ENCODE peak calls at places on chromosomes 12 and 14, in ten cellular contexts. One of them, this sample, is unnamed.
A peak's percentile ranks its signal among the peaks of the same experiment; 100 is the strongest.

GRCh38 chr14:32808574-32809098 is 130.0 kb upstream of the NPAS3 start:
- DNase-seq in NCI-H1092: peak; percentile 85
- DNase-seq in Right ventricle myocardium superior: no peak
- DNase-seq in GM10248: no peak
- DNase-seq in cardiac septum: no peak
- DNase-seq in GM12864: no peak
- DNase-seq in left colon: no peak
- DNase-seq in mesenchymal stem cell: no peak
- DNase-seq in OCI-LY7: no peak
- DNase-seq in tibial artery: no peak
- DNase-seq in this sample: no peak

GRCh38 chr12:6193853-6194815 is 6.1 kb upstream of the CD9 start:
- DNase-seq in NCI-H1092: no peak
- DNase-seq in Right ventricle myocardium superior: no peak
- DNase-seq in GM10248: no peak
- DNase-seq in cardiac septum: no peak
- DNase-seq in GM12864: no peak
- DNase-seq in left colon: peak; percentile 67
- DNase-seq in mesenchymal stem cell: peak; percentile 44
- DNase-seq in OCI-LY7: peak; percentile 57
- DNase-seq in tibial artery: no peak
- DNase-seq in this sample: no peak

GRCh38 chr12:77382096-77382742 is 316.9 kb upstream of the E2F7 start:
- DNase-seq in NCI-H1092: no peak
- DNase-seq in Right ventricle myocardium superior: no peak
- DNase-seq in GM10248: no peak
- DNase-seq in cardiac septum: no peak
- DNase-seq in GM12864: no peak
- DNase-seq in left colon: no peak
- DNase-seq in mesenchymal stem cell: no peak
- DNase-seq in OCI-LY7: no peak
- DNase-seq in tibial artery: no peak
- DNase-seq in this sample: no peak

GRCh38 chr12:510071-510825 is 50.5 kb downstream of the B4GALNT3 start:
- DNase-seq in NCI-H1092: no peak
- DNase-seq in Right ventricle myocardium superior: no peak
- DNase-seq in GM10248: no peak
- DNase-seq in cardiac septum: peak; percentile 64
- DNase-seq in GM12864: no peak
- DNase-seq in left colon: peak; percentile 87
- DNase-seq in mesenchymal stem cell: no peak
- DNase-seq in OCI-LY7: no peak
- DNase-seq in tibial artery: no peak
- DNase-seq in this sample: no peak

GRCh38 chr12:3041558-3042164 is 35.5 kb upstream of the TSPAN9 start:
- DNase-seq in NCI-H1092: peak; percentile 70
- DNase-seq in Right ventricle myocardium superior: no peak
- DNase-seq in GM10248: peak; percentile 87
- DNase-seq in cardiac septum: no peak
- DNase-seq in GM12864: peak; percentile 36
- DNase-seq in left colon: no peak
- DNase-seq in mesenchymal stem cell: peak; percentile 85
- DNase-seq in OCI-LY7: peak; percentile 86
- DNase-seq in tibial artery: peak; percentile 80
- DNase-seq in this sample: peak; percentile 73

GRCh38 chr12:111773801-111774551 is 7.2 kb downstream of the ALDH2 start:
- DNase-seq in NCI-H1092: no peak
- DNase-seq in Right ventricle myocardium superior: peak; percentile 78
- DNase-seq in GM10248: no peak
- DNase-seq in cardiac septum: peak; percentile 85
- DNase-seq in GM12864: no peak
- DNase-seq in left colon: peak; percentile 87
- DNase-seq in mesenchymal stem cell: peak; percentile 96
- DNase-seq in OCI-LY7: no peak
- DNase-seq in tibial artery: peak; percentile 88
- DNase-seq in this sample: no peak

GRCh38 chr14:103613517-103613916 is 15.5 kb upstream of the KLC1 start:
- DNase-seq in NCI-H1092: no peak
- DNase-seq in Right ventricle myocardium superior: no peak
- DNase-seq in GM10248: no peak
- DNase-seq in cardiac septum: no peak
- DNase-seq in GM12864: no peak
- DNase-seq in left colon: no peak
- DNase-seq in mesenchymal stem cell: no peak
- DNase-seq in OCI-LY7: no peak
- DNase-seq in tibial artery: no peak
- DNase-seq in this sample: no peak

GRCh38 chr14:88818018-88818417 is 6.4 kb upstream of the TTC8 start:
- DNase-seq in NCI-H1092: no peak
- DNase-seq in Right ventricle myocardium superior: no peak
- DNase-seq in GM10248: peak; percentile 10
- DNase-seq in cardiac septum: no peak
- DNase-seq in GM12864: no peak
- DNase-seq in left colon: no peak
- DNase-seq in mesenchymal stem cell: no peak
- DNase-seq in OCI-LY7: no peak
- DNase-seq in tibial artery: no peak
- DNase-seq in this sample: no peak

GRCh38 chr14:73223049-73223448 is 14.3 kb upstream of the PAPLN start:
- DNase-seq in NCI-H1092: no peak
- DNase-seq in Right ventricle myocardium superior: no peak
- DNase-seq in GM10248: no peak
- DNase-seq in cardiac septum: no peak
- DNase-seq in GM12864: no peak
- DNase-seq in left colon: no peak
- DNase-seq in mesenchymal stem cell: peak; percentile 45
- DNase-seq in OCI-LY7: peak; percentile 31
- DNase-seq in tibial artery: no peak
- DNase-seq in this sample: no peak

GRCh38 chr14:22598099-22598895 is at the start of gene ABHD4:
- DNase-seq in NCI-H1092: peak; percentile 53
- DNase-seq in Right ventricle myocardium superior: peak; percentile 92
- DNase-seq in GM10248: peak; percentile 87
- DNase-seq in cardiac septum: peak; percentile 95
- DNase-seq in GM12864: no peak
- DNase-seq in left colon: peak; percentile 86
- DNase-seq in mesenchymal stem cell: peak; percentile 75
- DNase-seq in OCI-LY7: peak; percentile 67
- DNase-seq in tibial artery: peak; percentile 92
- DNase-seq in this sample: no peak

This sample was measured in RWPE2.